ENCODE peak calls at places on chromosome 15, in nine cellular contexts. Q, K, Z, J, S, Y, A, E and R are unnamed samples.

GRCh38 chr15:40320931-40321371 is 2.5 kb upstream of the INAFM2 start:
- DNase-seq in Q (peak; percentile 60), K (no peak), Z (peak; percentile 20), J (no peak), S (no peak), Y (peak; percentile 79), A (peak; percentile 72), E (peak; percentile 79), R (peak; percentile 37)

GRCh38 chr15:43915820-43916660 is 89.2 kb downstream of the WDR76 start:
- DNase-seq in Q (no peak), K (no peak), Z (no peak), J (no peak), S (no peak), Y (no peak), A (no peak), E (no peak), R (no peak)

GRCh38 chr15:90394702-90395442 is 6.8 kb downstream of the IQGAP1 start:
- DNase-seq in Q (no peak), K (no peak), Z (no peak), J (no peak), S (no peak), Y (no peak), A (no peak), E (no peak), R (no peak)

GRCh38 chr15:38208779-38209178 is 43.9 kb upstream of the SPRED1 start:
- DNase-seq in Q (no peak), K (no peak), Z (no peak), J (no peak), S (no peak), Y (no peak), A (no peak), E (no peak), R (no peak)

GRCh38 chr15:92883643-92884458 is 16.3 kb upstream of the CHD2 start:
- DNase-seq in Q (peak; percentile 64), K (no peak), Z (no peak), J (no peak), S (no peak), Y (peak; percentile 58), A (no peak), E (no peak), R (no peak)

GRCh38 chr15:87689716-87690115 is 566.8 kb downstream of the NTRK3 start:
- DNase-seq in Q (no peak), K (no peak), Z (no peak), J (no peak), S (no peak), Y (no peak), A (no peak), E (no peak), R (no peak)

GRCh38 chr15:90851114-90851513 is 17.3 kb upstream of the FURIN start:
- DNase-seq in Q (no peak), K (no peak), Z (peak; percentile 67), J (no peak), S (peak; percentile 24), Y (no peak), A (no peak), E (no peak), R (peak; percentile 31)

GRCh38 chr15:33926260-33926659 is 42.0 kb upstream of the CHRM5 start:
- DNase-seq in Q (no peak), K (no peak), Z (no peak), J (no peak), S (no peak), Y (no peak), A (no peak), E (no peak), R (no peak)

GRCh38 chr15:98905981-98906711 is 101.4 kb downstream of the PGPEP1L start:
- DNase-seq in Q (peak; percentile 57), K (no peak), Z (no peak), J (no peak), S (no peak), Y (no peak), A (no peak), E (no peak), R (no peak)

GRCh38 chr15:44775923-44776322 is 39.6 kb downstream of the TRIM69 start:
- DNase-seq in Q (no peak), K (no peak), Z (no peak), J (no peak), S (no peak), Y (peak; percentile 14), A (no peak), E (no peak), R (no peak)

GRCh38 chr15:81279621-81280051 is 44.3 kb downstream of the STARD5 start:
- DNase-seq in Q (no peak), K (no peak), Z (no peak), J (no peak), S (no peak), Y (no peak), A (no peak), E (no peak), R (no peak)

DNA sequence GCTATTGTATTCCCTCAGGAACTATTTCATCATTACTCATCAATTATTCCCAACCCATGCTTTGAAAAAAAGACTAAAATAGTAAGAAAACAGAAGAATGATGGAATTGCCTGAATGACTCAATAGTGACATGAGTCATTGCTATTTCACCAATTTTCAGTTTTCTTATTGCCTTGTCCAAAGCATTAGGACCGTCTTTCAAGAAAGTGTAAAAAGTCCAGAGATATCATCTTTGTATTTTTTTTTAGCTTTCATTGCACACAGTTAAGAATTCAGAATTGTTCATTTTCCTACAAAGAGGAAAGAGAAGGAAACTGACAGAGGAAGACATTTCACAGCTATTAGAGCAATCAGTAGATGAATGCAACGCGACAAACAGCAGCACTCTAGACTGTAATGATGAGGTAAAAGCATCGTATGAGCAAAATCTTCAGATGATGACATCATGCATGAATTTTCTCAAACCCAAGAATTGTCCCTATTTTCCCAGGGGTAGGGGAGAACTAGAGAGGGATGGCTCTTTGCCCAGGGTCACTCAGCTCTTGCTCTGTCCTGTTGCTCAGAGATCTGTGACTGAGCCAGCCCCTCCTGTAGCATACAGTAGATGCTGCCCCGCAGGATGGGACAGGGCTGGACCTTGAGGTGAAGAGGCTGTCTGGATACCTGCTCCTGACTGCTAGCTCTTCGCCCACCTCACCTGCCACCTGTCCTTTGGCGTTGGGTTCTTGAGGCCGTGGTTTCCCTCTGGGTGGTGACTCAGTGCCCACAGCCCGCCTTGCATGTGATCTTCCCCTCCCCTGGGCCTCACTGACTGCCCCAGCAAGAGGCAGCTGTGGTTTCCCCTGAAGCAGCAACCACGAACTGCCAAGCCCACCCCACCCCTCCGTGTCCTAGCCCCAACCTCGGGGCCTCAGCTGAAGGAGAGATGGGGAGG is 84.8 kb downstream of the PPCDC start:
- DNase-seq in Q (peak; percentile 92), K (peak; percentile 20), Z (peak; percentile 34), J (no peak), S (peak; percentile 89), Y (no peak), A (peak; percentile 52), E (no peak), R (peak; percentile 80)
- H3K27ac ChIP-seq in Q (no peak overlapping the region), K (no peak overlapping the region), Z (no peak overlapping the region), J (no peak overlapping the region), S (peak overlapping the region; percentile 88), Y (no peak overlapping the region), A (peak overlapping the region; percentile 78), E (no peak overlapping the region), R (no peak overlapping the region)

GRCh38 chr15:48553559-48553958 is 92.0 kb downstream of the FBN1 start:
- DNase-seq in Q (peak; percentile 58), K (no peak), Z (no peak), J (no peak), S (no peak), Y (no peak), A (no peak), E (no peak), R (no peak)

GRCh38 chr15:48550822-48551525 is 94.5 kb downstream of the FBN1 start:
- DNase-seq in Q (peak; percentile 43), K (no peak), Z (no peak), J (no peak), S (no peak), Y (no peak), A (no peak), E (no peak), R (no peak)

GRCh38 chr15:48547305-48547704 is 98.2 kb downstream of the FBN1 start:
- DNase-seq in Q (peak; percentile 85), K (no peak), Z (no peak), J (no peak), S (no peak), Y (no peak), A (no peak), E (no peak), R (no peak)

GRCh38 chr15:48544816-48545215 is 100.7 kb downstream of the FBN1 start:
- DNase-seq in Q (peak; percentile 55), K (no peak), Z (no peak), J (no peak), S (no peak), Y (no peak), A (no peak), E (no peak), R (no peak)

DNA sequence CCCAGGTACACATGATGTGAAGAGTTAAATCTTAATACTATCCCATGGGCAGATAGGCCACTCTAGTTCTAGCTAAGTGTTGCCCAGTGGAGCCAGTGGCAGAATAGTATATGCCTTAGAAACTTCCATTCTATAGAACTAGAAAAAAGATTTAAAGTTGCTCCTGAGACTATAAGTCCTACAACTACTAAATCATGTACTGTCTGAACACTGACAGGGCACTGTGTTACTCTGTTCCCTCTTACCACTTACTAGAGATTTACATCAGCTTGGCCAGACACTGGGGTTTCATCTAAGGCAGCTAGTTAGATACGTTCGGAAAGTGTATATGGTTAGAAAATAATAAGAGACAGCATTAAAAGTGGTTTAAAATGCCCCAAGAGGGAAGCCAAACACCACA is 97.1 kb downstream of the FBN1 start:
- DNase-seq in Q (no peak), K (no peak), Z (no peak), J (no peak), S (no peak), Y (no peak), A (no peak), E (no peak), R (no peak)
- H3K27ac ChIP-seq in Q (peak overlapping the region; percentile 80), K (no peak overlapping the region), Z (no peak overlapping the region), J (no peak overlapping the region), S (no peak overlapping the region), Y (no peak overlapping the region), A (no peak overlapping the region), E (no peak overlapping the region), R (no peak overlapping the region)

DNA sequence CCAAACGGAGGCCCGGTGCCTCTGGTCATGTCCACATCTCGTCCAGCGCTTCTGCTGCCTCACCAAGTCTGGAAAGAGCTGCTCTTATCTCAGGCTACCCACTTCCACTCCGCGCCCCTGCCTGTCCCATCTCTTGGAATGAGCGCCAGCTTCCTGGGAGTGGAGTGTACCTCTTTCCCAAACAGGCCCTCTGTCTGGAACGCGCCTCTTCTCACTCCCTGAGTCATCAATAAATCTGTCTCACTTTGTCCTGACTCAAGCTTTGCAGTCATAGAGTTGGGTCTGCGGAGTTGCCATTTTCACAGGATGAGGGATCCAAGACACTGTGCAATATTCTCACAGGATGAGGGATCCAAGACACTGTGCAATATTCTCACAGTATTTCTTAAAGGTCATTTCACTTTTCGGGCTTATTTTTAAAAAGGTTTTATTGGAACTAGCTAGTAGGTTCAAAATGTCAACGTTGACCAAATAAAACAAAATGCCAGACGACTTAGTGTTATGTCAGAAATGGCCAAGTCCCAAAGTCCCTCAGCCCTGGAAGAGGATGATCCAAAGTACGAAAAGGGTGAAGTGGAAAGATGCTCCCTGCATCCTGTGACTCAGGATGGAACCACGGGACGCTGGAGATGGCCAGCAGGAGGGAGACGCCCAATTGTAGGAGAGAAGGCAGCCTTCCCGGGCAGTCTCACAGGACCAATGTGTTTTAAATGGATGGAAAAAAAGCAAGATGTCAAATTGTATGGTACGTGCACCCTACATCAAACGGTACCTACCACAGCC is 81.1 kb downstream of the CHSY1 start:
- DNase-seq in Q (peak; percentile 87), K (no peak), Z (no peak), J (no peak), S (no peak), Y (no peak), A (no peak), E (no peak), R (no peak)
- H3K27ac ChIP-seq in Q (peak overlapping the region; percentile 89), K (no peak overlapping the region), Z (no peak overlapping the region), J (peak overlapping the region; percentile 45), S (peak overlapping the region; percentile 96), Y (no peak overlapping the region), A (no peak overlapping the region), E (no peak overlapping the region), R (no peak overlapping the region)

GRCh38 chr15:29859293-29859692 is 37.0 kb upstream of the TJP1 start:
- DNase-seq in Q (no peak), K (no peak), Z (no peak), J (no peak), S (no peak), Y (no peak), A (no peak), E (no peak), R (no peak)
- H3K27ac ChIP-seq in Q (no peak overlapping the region), K (no peak overlapping the region), Z (no peak overlapping the region), J (no peak overlapping the region), S (no peak overlapping the region), Y (no peak overlapping the region), A (no peak overlapping the region), E (no peak overlapping the region), R (no peak overlapping the region)